ENCODE peak calls at places on chromosomes 7 and 10, in five cellular contexts. D, Q, S, V and C are unnamed samples.

GRCh38 chr7:90412458-90413184 is 9.4 kb downstream of the CLDN12 start:
- DNase-seq in D (peak; percentile 50), Q (peak; percentile 31), S (peak; percentile 13), V (no peak), C (peak; percentile 61)

GRCh38 chr10:31090894-31091607 is 59.4 kb upstream of the ZNF438 start:
- DNase-seq in D (no peak), Q (no peak), S (peak; percentile 88), V (no peak), C (no peak)

GRCh38 chr10:75228834-75229233 is 6.9 kb downstream of the COMTD1 start:
- DNase-seq in D (no peak), Q (no peak), S (no peak), V (no peak), C (no peak)

GRCh38 chr7:28192786-28193581 is 12.4 kb upstream of the JAZF1 start:
- DNase-seq in D (no peak), Q (no peak), S (no peak), V (no peak), C (no peak)

GRCh38 chr7:7323921-7324320 is 141.6 kb downstream of the C1GALT1 start:
- DNase-seq in D (no peak), Q (no peak), S (no peak), V (no peak), C (no peak)

GRCh38 chr7:74454948-74455804 is 1.5 kb downstream of the GTF2IRD1 start:
- DNase-seq in D (no peak), Q (no peak), S (no peak), V (no peak), C (no peak)

GRCh38 chr7:594920-595620 is 75.4 kb upstream of the PDGFA start:
- DNase-seq in D (no peak), Q (no peak), S (no peak), V (no peak), C (no peak)

GRCh38 chr7:11648980-11649379 is 183.0 kb downstream of the THSD7A start:
- DNase-seq in D (no peak), Q (no peak), S (peak; percentile 73), V (no peak), C (no peak)

GRCh38 chr7:92808006-92808405 is 28.4 kb downstream of the CDK6 start:
- DNase-seq in D (no peak), Q (no peak), S (peak; percentile 39), V (no peak), C (no peak)

GRCh38 chr10:97689637-97690036 is 2.6 kb upstream of the AVPI1 start:
- DNase-seq in D (peak; percentile 89), Q (no peak), S (peak; percentile 93), V (no peak), C (no peak)

GRCh38 chr7:32145911-32146310 is 75.7 kb upstream of the PDE1C start:
- DNase-seq in D (no peak), Q (no peak), S (no peak), V (no peak), C (no peak)

GRCh38 chr10:58299580-58299979 is 30.6 kb downstream of the CISD1 start:
- DNase-seq in D (peak; percentile 68), Q (peak; percentile 55), S (peak; percentile 72), V (peak; percentile 37), C (no peak)

GRCh38 chr7:82678259-82678658 is 234.7 kb upstream of the CACNA2D1 start:
- DNase-seq in D (no peak), Q (no peak), S (no peak), V (no peak), C (no peak)

GRCh38 chr7:151632750-151633515 is 113.2 kb upstream of the RHEB start:
- DNase-seq in D (no peak), Q (peak; percentile 53), S (peak; percentile 59), V (peak; percentile 62), C (peak; percentile 83)

GRCh38 chr7:84232653-84233052 is 38.1 kb upstream of the SEMA3A start:
- DNase-seq in D (peak; percentile 80), Q (no peak), S (peak; percentile 44), V (no peak), C (no peak)

GRCh38 chr10:61733358-61733940 is 70.7 kb downstream of the CABCOCO1 start:
- DNase-seq in D (peak; percentile 55), Q (no peak), S (peak; percentile 73), V (no peak), C (no peak)

GRCh38 chr10:133279266-133279960 is 2.7 kb upstream of the ADAM8 start:
- DNase-seq in D (no peak), Q (no peak), S (no peak), V (no peak), C (no peak)

GRCh38 chr7:132865766-132866531 is 215.9 kb downstream of the CHCHD3 start:
- DNase-seq in D (no peak), Q (no peak), S (peak; percentile 27), V (no peak), C (no peak)

GRCh38 chr10:72097448-72098300 is 9.3 kb upstream of the SPOCK2 start:
- DNase-seq in D (peak; percentile 98), Q (no peak), S (peak; percentile 97), V (peak; percentile 66), C (no peak)

GRCh38 chr7:117041007-117041406 is 87.7 kb downstream of the ST7 start:
- DNase-seq in D (no peak), Q (no peak), S (no peak), V (no peak), C (no peak)

GRCh38 chr7:137697026-137697425 is 149.7 kb downstream of the DGKI start:
- DNase-seq in D (no peak), Q (no peak), S (no peak), V (no peak), C (no peak)

GRCh38 chr7:36181668-36182067 is 28.6 kb downstream of the EEPD1 start:
- DNase-seq in D (no peak), Q (no peak), S (no peak), V (no peak), C (no peak)

GRCh38 chr7:33903770-33904679 is 1.3 kb upstream of the BMPER start:
- DNase-seq in D (peak; percentile 54), Q (peak; percentile 25), S (peak; percentile 72), V (peak; percentile 68), C (peak; percentile 67)

GRCh38 chr7:139596626-139597025 is 73.1 kb downstream of the CLEC2L start:
- DNase-seq in D (no peak), Q (no peak), S (no peak), V (no peak), C (no peak)

GRCh38 chr10:116787893-116788665 is 45.7 kb upstream of the HSPA12A start:
- DNase-seq in D (peak; percentile 62), Q (peak; percentile 84), S (peak; percentile 82), V (peak; percentile 82), C (peak; percentile 84)

GRCh38 chr10:37379991-37380390 is 254.6 kb downstream of the ANKRD30A start:
- DNase-seq in D (peak; percentile 58), Q (no peak), S (no peak), V (no peak), C (no peak)

GRCh38 chr7:140899883-140900282 is 24.8 kb downstream of the BRAF start:
- DNase-seq in D (no peak), Q (no peak), S (peak; percentile 8), V (no peak), C (no peak)

GRCh38 chr10:48939790-48940325 is at the start of gene LRRC18:
- DNase-seq in D (no peak), Q (no peak), S (no peak), V (no peak), C (no peak)